ENCODE peak calls at places on chromosomes 6 and 20, in seven cellular contexts. One of them, this sample, is unnamed. For H3K4me1, the result is how much of the 10 kb centered on the place peaks cover.

GRCh38 chr6:11732036-11732545 is 46.5 kb downstream of the ADTRP start:
- DNase-seq in suprapubic skin: peak
- DNase-seq in A549: no peak
- DNase-seq in ovary: no peak
- DNase-seq in stomach: peak
- DNase-seq in HepG2: no peak
- DNase-seq in K562: no peak
- DNase-seq in this sample: peak

GRCh38 chr6:96898241-96898851 is 655 bp upstream of the NDUFAF4 start:
- DNase-seq in suprapubic skin: no peak
- DNase-seq in A549: peak
- DNase-seq in ovary: no peak
- DNase-seq in stomach: no peak
- DNase-seq in HepG2: no peak
- DNase-seq in K562: peak
- DNase-seq in this sample: no peak

GRCh38 chr20:45229264-45230056 is 8.3 kb downstream of the SEMG2 start:
- DNase-seq in suprapubic skin: no peak
- DNase-seq in A549: peak
- DNase-seq in ovary: no peak
- DNase-seq in stomach: peak
- DNase-seq in HepG2: peak
- DNase-seq in K562: peak
- DNase-seq in this sample: no peak

GRCh38 chr6:16839780-16840179 is 78.5 kb upstream of the ATXN1 start:
- DNase-seq in suprapubic skin: no peak
- DNase-seq in A549: no peak
- DNase-seq in ovary: no peak
- DNase-seq in stomach: no peak
- DNase-seq in HepG2: no peak
- DNase-seq in K562: no peak
- DNase-seq in this sample: no peak

GRCh38 chr6:167819640-167820039 is 7.1 kb upstream of the AFDN start:
- DNase-seq in suprapubic skin: peak
- DNase-seq in A549: no peak
- DNase-seq in ovary: no peak
- DNase-seq in stomach: no peak
- DNase-seq in HepG2: no peak
- DNase-seq in K562: no peak
- DNase-seq in this sample: no peak

GRCh38 chr6:27901801-27902200 is 10.4 kb downstream of the OR2B2 start:
- DNase-seq in suprapubic skin: no peak
- DNase-seq in A549: peak
- DNase-seq in ovary: no peak
- DNase-seq in stomach: no peak
- DNase-seq in HepG2: no peak
- DNase-seq in K562: peak
- DNase-seq in this sample: no peak

GRCh38 chr20:54545959-54546358 is 70.6 kb downstream of the DOK5 start:
- DNase-seq in suprapubic skin: no peak
- DNase-seq in A549: no peak
- DNase-seq in ovary: no peak
- DNase-seq in stomach: no peak
- DNase-seq in HepG2: no peak
- DNase-seq in K562: no peak
- DNase-seq in this sample: no peak

GRCh38 chr6:17621003-17621402 is 20.9 kb downstream of the FAM8A1 start:
- DNase-seq in suprapubic skin: no peak
- DNase-seq in A549: no peak
- DNase-seq in ovary: no peak
- DNase-seq in stomach: no peak
- DNase-seq in HepG2: no peak
- DNase-seq in K562: no peak
- DNase-seq in this sample: no peak

GRCh38 chr6:84728602-84729001 is 35.8 kb downstream of the TBX18 start:
- DNase-seq in suprapubic skin: no peak
- DNase-seq in A549: peak
- DNase-seq in ovary: no peak
- DNase-seq in stomach: no peak
- DNase-seq in HepG2: peak
- DNase-seq in K562: peak
- DNase-seq in this sample: no peak

GRCh38 chr6:125974214-125974866 is 12.0 kb upstream of the TRMT11 start:
- DNase-seq in suprapubic skin: no peak
- DNase-seq in A549: peak
- DNase-seq in ovary: no peak
- DNase-seq in stomach: no peak
- DNase-seq in HepG2: peak
- DNase-seq in K562: peak
- DNase-seq in this sample: no peak

GRCh38 chr6:118174071-118174470 is 267.0 kb downstream of the SLC35F1 start:
- DNase-seq in suprapubic skin: no peak
- DNase-seq in A549: no peak
- DNase-seq in ovary: no peak
- DNase-seq in stomach: no peak
- DNase-seq in HepG2: no peak
- DNase-seq in K562: no peak
- DNase-seq in this sample: no peak

GRCh38 chr6:92989656-92990055 is 429.7 kb downstream of the EPHA7 start:
- DNase-seq in suprapubic skin: no peak
- DNase-seq in A549: no peak
- DNase-seq in ovary: no peak
- DNase-seq in stomach: no peak
- DNase-seq in HepG2: no peak
- DNase-seq in K562: no peak
- DNase-seq in this sample: no peak

GRCh38 chr6:10248378-10248843 is 166.5 kb downstream of the TFAP2A start:
- DNase-seq in suprapubic skin: no peak
- DNase-seq in A549: no peak
- DNase-seq in ovary: no peak
- DNase-seq in stomach: no peak
- DNase-seq in HepG2: no peak
- DNase-seq in K562: peak
- DNase-seq in this sample: no peak

GRCh38 chr6:152135755-152136448 is 328.4 kb downstream of the ESR1 start:
- DNase-seq in suprapubic skin: no peak
- DNase-seq in A549: peak
- DNase-seq in ovary: no peak
- DNase-seq in stomach: no peak
- DNase-seq in HepG2: peak
- DNase-seq in K562: no peak
- DNase-seq in this sample: no peak

GRCh38 chr20:36950432-36951197 is 893 bp downstream of the SAMHD1 start:
- DNase-seq in suprapubic skin: no peak
- DNase-seq in A549: peak
- DNase-seq in ovary: no peak
- DNase-seq in stomach: peak
- DNase-seq in HepG2: no peak
- DNase-seq in K562: peak
- DNase-seq in this sample: peak

GRCh38 chr6:107877968-107878367 is 53.9 kb upstream of the SCML4 start:
- DNase-seq in suprapubic skin: no peak
- DNase-seq in A549: no peak
- DNase-seq in ovary: no peak
- DNase-seq in stomach: no peak
- DNase-seq in HepG2: no peak
- DNase-seq in K562: no peak
- DNase-seq in this sample: no peak

GRCh38 chr6:56710967-56711366 is 68.3 kb upstream of the DST start:
- DNase-seq in suprapubic skin: no peak
- DNase-seq in A549: no peak
- DNase-seq in ovary: no peak
- DNase-seq in stomach: no peak
- DNase-seq in HepG2: no peak
- DNase-seq in K562: no peak
- DNase-seq in this sample: no peak
- H3K4me1 ChIP-seq in suprapubic skin: under half
- H3K4me1 ChIP-seq in A549: half or more
- H3K4me1 ChIP-seq in ovary: under half
- H3K4me1 ChIP-seq in stomach: under half
- H3K4me1 ChIP-seq in HepG2: under half
- H3K4me1 ChIP-seq in K562: under half
- H3K4me1 ChIP-seq in this sample: half or more

GRCh38 chr6:156816505-156816904 is 39.3 kb downstream of the ARID1B start:
- DNase-seq in suprapubic skin: no peak
- DNase-seq in A549: no peak
- DNase-seq in ovary: no peak
- DNase-seq in stomach: peak
- DNase-seq in HepG2: no peak
- DNase-seq in K562: no peak
- DNase-seq in this sample: no peak
- TF ChIP-seq EP300 in suprapubic skin: no peak
- TF ChIP-seq EP300 in A549: no peak
- TF ChIP-seq EP300 in ovary: no peak
- TF ChIP-seq EP300 in stomach: no peak
- TF ChIP-seq EP300 in HepG2: no peak
- TF ChIP-seq EP300 in K562: no peak
- TF ChIP-seq EP300 in this sample: no peak

DNA sequence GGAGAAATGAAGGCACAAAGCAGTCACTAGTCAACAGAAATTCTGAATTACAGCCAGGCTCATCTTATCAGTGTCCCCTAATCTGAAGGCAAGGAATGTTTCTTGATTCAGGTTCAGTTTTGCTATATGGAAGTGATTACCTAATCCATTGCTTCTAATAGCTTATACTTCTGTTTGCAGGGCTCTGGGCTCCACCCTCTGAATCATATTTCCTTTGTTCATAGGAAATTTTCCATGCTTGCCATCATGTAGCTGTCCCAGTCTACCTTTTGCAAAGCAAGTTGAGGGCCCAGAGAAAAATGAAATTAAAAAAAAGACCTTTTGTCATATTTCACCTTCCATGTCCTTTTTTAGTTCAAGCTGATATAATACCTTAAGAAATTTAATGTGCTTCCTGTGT is 96.0 kb downstream of the LCA5 start:
- DNase-seq in suprapubic skin: no peak
- DNase-seq in A549: no peak
- DNase-seq in ovary: no peak
- DNase-seq in stomach: no peak
- DNase-seq in HepG2: no peak
- DNase-seq in K562: no peak
- DNase-seq in this sample: no peak
- H3K27ac ChIP-seq in suprapubic skin: no peak
- H3K27ac ChIP-seq in A549: no peak
- H3K27ac ChIP-seq in ovary: no peak
- H3K27ac ChIP-seq in stomach: no peak
- H3K27ac ChIP-seq in HepG2: no peak
- H3K27ac ChIP-seq in K562: no peak
- H3K27ac ChIP-seq in this sample: no peak

GRCh38 chr6:71386215-71386614 is 97.6 kb downstream of the OGFRL1 start:
- DNase-seq in suprapubic skin: no peak
- DNase-seq in A549: no peak
- DNase-seq in ovary: no peak
- DNase-seq in stomach: no peak
- DNase-seq in HepG2: no peak
- DNase-seq in K562: no peak
- DNase-seq in this sample: no peak

GRCh38 chr6:71385111-71385822 is 96.7 kb downstream of the OGFRL1 start:
- DNase-seq in suprapubic skin: no peak
- DNase-seq in A549: no peak
- DNase-seq in ovary: no peak
- DNase-seq in stomach: no peak
- DNase-seq in HepG2: no peak
- DNase-seq in K562: no peak
- DNase-seq in this sample: no peak

GRCh38 chr6:71388846-71389543 is 100.4 kb downstream of the OGFRL1 start:
- DNase-seq in suprapubic skin: no peak
- DNase-seq in A549: no peak
- DNase-seq in ovary: no peak
- DNase-seq in stomach: no peak
- DNase-seq in HepG2: no peak
- DNase-seq in K562: no peak
- DNase-seq in this sample: no peak

GRCh38 chr6:71388068-71388744 is 99.6 kb downstream of the OGFRL1 start:
- DNase-seq in suprapubic skin: no peak
- DNase-seq in A549: no peak
- DNase-seq in ovary: no peak
- DNase-seq in stomach: no peak
- DNase-seq in HepG2: no peak
- DNase-seq in K562: no peak
- DNase-seq in this sample: no peak

DNA sequence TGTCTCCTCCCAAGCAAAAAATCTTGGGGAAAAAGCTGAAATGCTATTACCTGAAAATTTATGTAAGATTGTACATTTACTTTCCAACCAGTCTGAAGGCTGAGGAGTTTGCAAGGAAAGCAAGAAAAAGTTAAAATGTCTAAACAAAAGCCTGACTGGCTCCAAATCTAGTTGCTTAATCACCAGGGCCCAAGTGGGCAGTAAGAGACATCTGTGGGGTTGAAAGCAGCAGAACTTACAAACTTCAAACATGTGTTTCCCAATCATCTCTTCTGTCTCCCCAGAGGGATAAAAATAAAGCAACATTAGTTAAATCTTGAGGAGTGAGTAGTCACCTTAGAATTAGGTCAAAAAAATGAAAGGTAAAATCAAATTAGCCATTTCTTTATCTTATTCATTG is 98.6 kb downstream of the OGFRL1 start:
- DNase-seq in suprapubic skin: no peak
- DNase-seq in A549: no peak
- DNase-seq in ovary: no peak
- DNase-seq in stomach: no peak
- DNase-seq in HepG2: no peak
- DNase-seq in K562: no peak
- DNase-seq in this sample: no peak
- H3K4me1 ChIP-seq in suprapubic skin: under half
- H3K4me1 ChIP-seq in A549: half or more
- H3K4me1 ChIP-seq in ovary: under half
- H3K4me1 ChIP-seq in stomach: under half
- H3K4me1 ChIP-seq in HepG2: under half
- H3K4me1 ChIP-seq in K562: under half
- H3K4me1 ChIP-seq in this sample: half or more

GRCh38 chr6:26571592-26572296 is 25.0 kb upstream of the ABT1 start:
- DNase-seq in suprapubic skin: no peak
- DNase-seq in A549: peak
- DNase-seq in ovary: peak
- DNase-seq in stomach: no peak
- DNase-seq in HepG2: peak
- DNase-seq in K562: peak
- DNase-seq in this sample: no peak
- TF ChIP-seq EP300 in suprapubic skin: no peak
- TF ChIP-seq EP300 in A549: no peak
- TF ChIP-seq EP300 in ovary: no peak
- TF ChIP-seq EP300 in stomach: no peak
- TF ChIP-seq EP300 in HepG2: no peak
- TF ChIP-seq EP300 in K562: peak
- TF ChIP-seq EP300 in this sample: no peak

GRCh38 chr6:144234399-144234798 is 50.7 kb upstream of the UTRN start:
- DNase-seq in suprapubic skin: no peak
- DNase-seq in A549: no peak
- DNase-seq in ovary: no peak
- DNase-seq in stomach: no peak
- DNase-seq in HepG2: no peak
- DNase-seq in K562: no peak
- DNase-seq in this sample: no peak
- H3K27ac ChIP-seq in suprapubic skin: no peak
- H3K27ac ChIP-seq in A549: no peak
- H3K27ac ChIP-seq in ovary: no peak
- H3K27ac ChIP-seq in stomach: no peak
- H3K27ac ChIP-seq in HepG2: no peak
- H3K27ac ChIP-seq in K562: no peak
- H3K27ac ChIP-seq in this sample: no peak

GRCh38 chr6:110881929-110882629 is 7.5 kb downstream of the AMD1 start:
- DNase-seq in suprapubic skin: no peak
- DNase-seq in A549: no peak
- DNase-seq in ovary: no peak
- DNase-seq in stomach: no peak
- DNase-seq in HepG2: no peak
- DNase-seq in K562: no peak
- DNase-seq in this sample: no peak
- H3K4me1 ChIP-seq in suprapubic skin: half or more
- H3K4me1 ChIP-seq in A549: half or more
- H3K4me1 ChIP-seq in ovary: under half
- H3K4me1 ChIP-seq in stomach: half or more
- H3K4me1 ChIP-seq in HepG2: half or more
- H3K4me1 ChIP-seq in K562: under half
- H3K4me1 ChIP-seq in this sample: half or more

This sample was measured in sigmoid colon.